ENCODE peak calls at places on chromosomes 12 and 14, in nine cellular contexts. One of them, this sample, is unnamed.

GRCh38 chr12:94553130-94553519 is 93.5 kb upstream of the CEP83 start:
- DNase-seq in cardiac fibroblast: peak
- DNase-seq in pancreas: no peak
- DNase-seq in SK-N-SH: no peak
- DNase-seq in heart left ventricle: no peak
- DNase-seq in H9: no peak
- DNase-seq in Peyer's patch: no peak
- DNase-seq in tibial artery: no peak
- DNase-seq in brain microvascular endothelial cell: peak
- DNase-seq in this sample: no peak

GRCh38 chr12:85367886-85368385 is 87.9 kb downstream of the ALX1 start:
- DNase-seq in cardiac fibroblast: no peak
- DNase-seq in pancreas: no peak
- DNase-seq in SK-N-SH: no peak
- DNase-seq in heart left ventricle: no peak
- DNase-seq in H9: no peak
- DNase-seq in Peyer's patch: no peak
- DNase-seq in tibial artery: no peak
- DNase-seq in brain microvascular endothelial cell: no peak
- DNase-seq in this sample: no peak

GRCh38 chr14:61565836-61566536 is 129.3 kb upstream of the HIF1A start:
- DNase-seq in cardiac fibroblast: peak
- DNase-seq in pancreas: no peak
- DNase-seq in SK-N-SH: no peak
- DNase-seq in heart left ventricle: no peak
- DNase-seq in H9: no peak
- DNase-seq in Peyer's patch: no peak
- DNase-seq in tibial artery: no peak
- DNase-seq in brain microvascular endothelial cell: no peak
- DNase-seq in this sample: no peak

GRCh38 chr12:86261142-86261541 is 5.0 kb upstream of the MGAT4C start:
- DNase-seq in cardiac fibroblast: peak
- DNase-seq in pancreas: no peak
- DNase-seq in SK-N-SH: no peak
- DNase-seq in heart left ventricle: no peak
- DNase-seq in H9: no peak
- DNase-seq in Peyer's patch: no peak
- DNase-seq in tibial artery: no peak
- DNase-seq in brain microvascular endothelial cell: no peak
- DNase-seq in this sample: no peak

GRCh38 chr14:73744874-73745529 is 30.8 kb upstream of the PNMA1 start:
- DNase-seq in cardiac fibroblast: no peak
- DNase-seq in pancreas: no peak
- DNase-seq in SK-N-SH: no peak
- DNase-seq in heart left ventricle: no peak
- DNase-seq in H9: peak
- DNase-seq in Peyer's patch: no peak
- DNase-seq in tibial artery: no peak
- DNase-seq in brain microvascular endothelial cell: no peak
- DNase-seq in this sample: no peak

GRCh38 chr14:24595046-24595808 is 14.3 kb downstream of the GZMH start:
- DNase-seq in cardiac fibroblast: no peak
- DNase-seq in pancreas: no peak
- DNase-seq in SK-N-SH: no peak
- DNase-seq in heart left ventricle: no peak
- DNase-seq in H9: no peak
- DNase-seq in Peyer's patch: no peak
- DNase-seq in tibial artery: no peak
- DNase-seq in brain microvascular endothelial cell: no peak
- DNase-seq in this sample: no peak

GRCh38 chr12:58388261-58388660 is 446.9 kb downstream of the ATP23 start:
- DNase-seq in cardiac fibroblast: no peak
- DNase-seq in pancreas: no peak
- DNase-seq in SK-N-SH: no peak
- DNase-seq in heart left ventricle: no peak
- DNase-seq in H9: no peak
- DNase-seq in Peyer's patch: no peak
- DNase-seq in tibial artery: no peak
- DNase-seq in brain microvascular endothelial cell: no peak
- DNase-seq in this sample: no peak

GRCh38 chr12:128318946-128319345 is 52.0 kb downstream of the TMEM132C start:
- DNase-seq in cardiac fibroblast: no peak
- DNase-seq in pancreas: no peak
- DNase-seq in SK-N-SH: no peak
- DNase-seq in heart left ventricle: no peak
- DNase-seq in H9: no peak
- DNase-seq in Peyer's patch: no peak
- DNase-seq in tibial artery: no peak
- DNase-seq in brain microvascular endothelial cell: no peak
- DNase-seq in this sample: no peak

GRCh38 chr12:120497524-120498150 is 1.7 kb downstream of the DYNLL1 start:
- DNase-seq in cardiac fibroblast: peak
- DNase-seq in pancreas: no peak
- DNase-seq in SK-N-SH: no peak
- DNase-seq in heart left ventricle: no peak
- DNase-seq in H9: no peak
- DNase-seq in Peyer's patch: no peak
- DNase-seq in tibial artery: no peak
- DNase-seq in brain microvascular endothelial cell: peak
- DNase-seq in this sample: no peak

GRCh38 chr12:96136720-96137378 is 57.3 kb upstream of the ELK3 start:
- DNase-seq in cardiac fibroblast: no peak
- DNase-seq in pancreas: no peak
- DNase-seq in SK-N-SH: no peak
- DNase-seq in heart left ventricle: no peak
- DNase-seq in H9: no peak
- DNase-seq in Peyer's patch: no peak
- DNase-seq in tibial artery: no peak
- DNase-seq in brain microvascular endothelial cell: peak
- DNase-seq in this sample: no peak

DNA sequence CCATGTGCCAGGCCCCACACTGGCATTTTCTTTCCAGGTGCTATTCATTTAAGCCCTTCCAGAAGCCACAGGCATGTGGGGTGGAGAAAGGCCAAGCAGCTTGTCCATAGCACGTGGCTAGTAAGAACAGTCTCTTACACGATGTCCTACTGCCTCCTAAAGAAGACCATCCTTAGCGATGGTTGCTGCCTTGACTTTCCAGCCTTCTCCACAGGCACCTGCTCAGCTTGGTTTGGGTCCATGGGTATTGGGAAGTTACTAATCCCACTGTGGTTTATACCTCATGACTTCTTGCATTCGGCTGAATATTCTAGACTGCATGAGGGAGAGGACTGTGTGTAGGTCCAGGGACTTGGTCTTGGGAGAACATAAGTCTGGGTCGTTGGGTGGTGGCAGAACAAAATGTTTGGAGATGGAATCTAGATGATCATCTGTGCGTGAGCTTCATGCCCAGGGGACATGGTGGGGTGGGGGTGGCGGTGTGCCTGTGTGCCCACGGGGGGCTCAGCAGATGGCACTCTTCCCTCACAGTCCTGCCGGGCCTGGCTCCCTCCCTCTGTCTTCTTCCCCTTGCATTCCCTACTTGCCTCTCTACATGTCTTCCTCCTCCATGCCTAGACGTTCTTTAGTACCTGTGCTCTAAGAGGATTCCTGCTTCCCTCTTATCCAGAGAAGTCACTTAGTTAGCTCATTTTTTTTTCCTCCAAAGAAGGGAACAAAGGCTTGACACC is 49.1 kb downstream of the NINJ2 start:
- DNase-seq in cardiac fibroblast: peak
- DNase-seq in pancreas: no peak
- DNase-seq in SK-N-SH: peak
- DNase-seq in heart left ventricle: no peak
- DNase-seq in H9: peak
- DNase-seq in Peyer's patch: peak
- DNase-seq in tibial artery: no peak
- DNase-seq in brain microvascular endothelial cell: no peak
- DNase-seq in this sample: no peak
- TF ChIP-seq CTCF in cardiac fibroblast: no peak
- TF ChIP-seq CTCF in pancreas: no peak
- TF ChIP-seq CTCF in SK-N-SH: peak
- TF ChIP-seq CTCF in heart left ventricle: no peak
- TF ChIP-seq CTCF in H9: peak
- TF ChIP-seq CTCF in Peyer's patch: peak
- TF ChIP-seq CTCF in tibial artery: no peak
- TF ChIP-seq CTCF in brain microvascular endothelial cell: peak
- TF ChIP-seq CTCF in this sample: peak

GRCh38 chr14:85531141-85531593 is 1.2 kb downstream of the FLRT2 start:
- DNase-seq in cardiac fibroblast: peak
- DNase-seq in pancreas: peak
- DNase-seq in SK-N-SH: peak
- DNase-seq in heart left ventricle: peak
- DNase-seq in H9: peak
- DNase-seq in Peyer's patch: no peak
- DNase-seq in tibial artery: no peak
- DNase-seq in brain microvascular endothelial cell: peak
- DNase-seq in this sample: no peak
- TF ChIP-seq CTCF in cardiac fibroblast: no peak
- TF ChIP-seq CTCF in pancreas: no peak
- TF ChIP-seq CTCF in SK-N-SH: no peak
- TF ChIP-seq CTCF in heart left ventricle: no peak
- TF ChIP-seq CTCF in H9: no peak
- TF ChIP-seq CTCF in Peyer's patch: no peak
- TF ChIP-seq CTCF in tibial artery: no peak
- TF ChIP-seq CTCF in brain microvascular endothelial cell: no peak
- TF ChIP-seq CTCF in this sample: no peak

GRCh38 chr14:91545204-91545603 is 35.1 kb upstream of the PPP4R3A start:
- DNase-seq in cardiac fibroblast: no peak
- DNase-seq in pancreas: no peak
- DNase-seq in SK-N-SH: no peak
- DNase-seq in heart left ventricle: no peak
- DNase-seq in H9: no peak
- DNase-seq in Peyer's patch: no peak
- DNase-seq in tibial artery: no peak
- DNase-seq in brain microvascular endothelial cell: no peak
- DNase-seq in this sample: no peak
- TF ChIP-seq CTCF in cardiac fibroblast: no peak
- TF ChIP-seq CTCF in pancreas: no peak
- TF ChIP-seq CTCF in SK-N-SH: no peak
- TF ChIP-seq CTCF in heart left ventricle: no peak
- TF ChIP-seq CTCF in H9: no peak
- TF ChIP-seq CTCF in Peyer's patch: no peak
- TF ChIP-seq CTCF in tibial artery: no peak
- TF ChIP-seq CTCF in brain microvascular endothelial cell: no peak
- TF ChIP-seq CTCF in this sample: no peak

GRCh38 chr12:116196226-116196625 is 81.3 kb downstream of the MED13L start:
- DNase-seq in cardiac fibroblast: no peak
- DNase-seq in pancreas: no peak
- DNase-seq in SK-N-SH: no peak
- DNase-seq in heart left ventricle: no peak
- DNase-seq in H9: no peak
- DNase-seq in Peyer's patch: no peak
- DNase-seq in tibial artery: no peak
- DNase-seq in brain microvascular endothelial cell: no peak
- DNase-seq in this sample: no peak
- TF ChIP-seq CTCF in cardiac fibroblast: no peak
- TF ChIP-seq CTCF in pancreas: no peak
- TF ChIP-seq CTCF in SK-N-SH: no peak
- TF ChIP-seq CTCF in heart left ventricle: no peak
- TF ChIP-seq CTCF in H9: no peak
- TF ChIP-seq CTCF in Peyer's patch: no peak
- TF ChIP-seq CTCF in tibial artery: no peak
- TF ChIP-seq CTCF in brain microvascular endothelial cell: no peak
- TF ChIP-seq CTCF in this sample: no peak

GRCh38 chr14:38788060-38788459 is 315.0 kb downstream of the SEC23A start:
- DNase-seq in cardiac fibroblast: no peak
- DNase-seq in pancreas: no peak
- DNase-seq in SK-N-SH: no peak
- DNase-seq in heart left ventricle: no peak
- DNase-seq in H9: no peak
- DNase-seq in Peyer's patch: no peak
- DNase-seq in tibial artery: no peak
- DNase-seq in brain microvascular endothelial cell: no peak
- DNase-seq in this sample: no peak
- TF ChIP-seq CTCF in cardiac fibroblast: no peak
- TF ChIP-seq CTCF in pancreas: no peak
- TF ChIP-seq CTCF in SK-N-SH: no peak
- TF ChIP-seq CTCF in heart left ventricle: no peak
- TF ChIP-seq CTCF in H9: no peak
- TF ChIP-seq CTCF in Peyer's patch: no peak
- TF ChIP-seq CTCF in tibial artery: no peak
- TF ChIP-seq CTCF in brain microvascular endothelial cell: no peak
- TF ChIP-seq CTCF in this sample: no peak

DNA sequence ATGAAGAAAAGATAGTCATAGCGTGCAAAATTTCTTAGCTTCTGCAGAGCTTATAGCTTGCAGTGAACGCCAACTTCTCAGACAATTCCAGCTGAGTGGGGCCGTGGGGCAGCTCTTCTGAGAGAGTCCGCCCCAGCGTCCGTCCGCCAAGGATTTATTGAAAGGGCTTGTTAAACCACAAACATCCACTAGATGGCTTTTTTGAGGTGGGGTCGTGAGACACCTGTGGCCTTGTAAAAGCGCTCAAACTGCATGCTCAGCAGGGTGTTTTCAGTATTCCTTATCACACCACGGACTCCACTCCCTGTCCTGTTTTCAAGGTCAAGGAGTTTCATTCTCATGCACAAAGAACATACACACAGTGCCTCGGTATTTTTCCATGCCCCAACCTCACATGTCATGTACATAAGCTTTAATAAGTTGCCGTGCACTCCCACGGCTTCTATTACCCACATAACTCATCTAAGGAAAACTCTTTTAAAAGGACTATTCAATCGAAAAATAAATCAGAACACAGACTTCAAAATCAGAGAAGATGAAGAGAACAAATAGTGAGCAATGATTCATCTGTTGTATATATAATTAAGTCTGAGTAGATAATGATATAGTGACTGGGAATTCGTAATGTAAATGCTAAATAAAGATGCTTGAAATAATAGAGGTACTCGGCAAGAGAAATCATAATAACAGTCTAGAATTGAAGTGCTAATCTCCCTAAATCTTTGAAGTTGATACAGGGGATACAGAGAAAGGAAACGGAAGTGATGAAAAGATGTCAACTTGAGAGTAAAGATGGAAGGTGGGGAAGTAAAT is 46.7 kb downstream of the WBP11 start:
- DNase-seq in cardiac fibroblast: no peak
- DNase-seq in pancreas: no peak
- DNase-seq in SK-N-SH: peak
- DNase-seq in heart left ventricle: no peak
- DNase-seq in H9: peak
- DNase-seq in Peyer's patch: no peak
- DNase-seq in tibial artery: no peak
- DNase-seq in brain microvascular endothelial cell: no peak
- DNase-seq in this sample: no peak
- TF ChIP-seq CTCF in cardiac fibroblast: peak
- TF ChIP-seq CTCF in pancreas: no peak
- TF ChIP-seq CTCF in SK-N-SH: peak
- TF ChIP-seq CTCF in heart left ventricle: peak
- TF ChIP-seq CTCF in H9: peak
- TF ChIP-seq CTCF in Peyer's patch: peak
- TF ChIP-seq CTCF in tibial artery: no peak
- TF ChIP-seq CTCF in brain microvascular endothelial cell: peak
- TF ChIP-seq CTCF in this sample: peak

GRCh38 chr14:101072945-101073597 is 169.5 kb upstream of the RTL1 start:
- DNase-seq in cardiac fibroblast: peak
- DNase-seq in pancreas: no peak
- DNase-seq in SK-N-SH: peak
- DNase-seq in heart left ventricle: no peak
- DNase-seq in H9: peak
- DNase-seq in Peyer's patch: peak
- DNase-seq in tibial artery: peak
- DNase-seq in brain microvascular endothelial cell: peak
- DNase-seq in this sample: no peak
- TF ChIP-seq CTCF in cardiac fibroblast: no peak
- TF ChIP-seq CTCF in pancreas: no peak
- TF ChIP-seq CTCF in SK-N-SH: peak
- TF ChIP-seq CTCF in heart left ventricle: no peak
- TF ChIP-seq CTCF in H9: no peak
- TF ChIP-seq CTCF in Peyer's patch: no peak
- TF ChIP-seq CTCF in tibial artery: no peak
- TF ChIP-seq CTCF in brain microvascular endothelial cell: no peak
- TF ChIP-seq CTCF in this sample: no peak

This sample was measured in D721Med.